ENCODE peak calls at places on chromosome 14, in ten cellular contexts. O is body of pancreas; R is cardiac muscle cell; N is CD8-positive, alpha-beta memory T cell; Z is PC-3; F is mammary epithelial cell; H is Panc1; D is lung; W is IMR-90; Y is Peyer's patch. V is an unnamed sample. For H3K4me1, the result is how much of the 10 kb centered on the place peaks cover.

GRCh38 chr14:25049559-25050493 is at the start of gene STXBP6:
- DNase-seq in O (peak), R (peak), N (no peak), Z (no peak), F (peak), H (no peak), D (peak), W (peak), Y (peak), V (no peak)

GRCh38 chr14:57502581-57503254 is 9.1 kb upstream of the CCDC198 start:
- DNase-seq in O (no peak), R (no peak), N (no peak), Z (no peak), F (no peak), H (no peak), D (no peak), W (no peak), Y (no peak), V (no peak)

GRCh38 chr14:56138987-56139386 is 20.8 kb downstream of the PELI2 start:
- DNase-seq in O (no peak), R (no peak), N (no peak), Z (no peak), F (no peak), H (no peak), D (no peak), W (no peak), Y (no peak), V (no peak)

GRCh38 chr14:47277703-47278102 is 397.7 kb downstream of the MDGA2 start:
- DNase-seq in O (no peak), R (no peak), N (no peak), Z (no peak), F (no peak), H (no peak), D (peak), W (no peak), Y (no peak), V (no peak)

GRCh38 chr14:106844608-106845285 is 1318.4 kb downstream of the TMEM121 start:
- DNase-seq in O (peak), R (no peak), N (peak), Z (peak), F (peak), H (no peak), D (peak), W (no peak), Y (peak), V (peak)

GRCh38 chr14:31118892-31119291 is 88.7 kb downstream of the HECTD1 start:
- DNase-seq in O (no peak), R (no peak), N (no peak), Z (no peak), F (no peak), H (no peak), D (no peak), W (no peak), Y (no peak), V (no peak)

GRCh38 chr14:91415794-91416743 is 1.6 kb downstream of the CCDC88C start:
- DNase-seq in O (no peak), R (no peak), N (peak), Z (peak), F (no peak), H (no peak), D (no peak), W (no peak), Y (no peak), V (peak)

GRCh38 chr14:68306934-68307758 is 485.7 kb downstream of the ZFP36L1 start:
- DNase-seq in O (peak), R (no peak), N (no peak), Z (peak), F (no peak), H (no peak), D (no peak), W (peak), Y (no peak), V (no peak)

GRCh38 chr14:93232159-93232558 is 25.1 kb downstream of the UBR7 start:
- DNase-seq in O (no peak), R (no peak), N (no peak), Z (no peak), F (no peak), H (no peak), D (no peak), W (no peak), Y (no peak), V (no peak)

GRCh38 chr14:54133896-54134295 is 177.3 kb upstream of the BMP4 start:
- DNase-seq in O (no peak), R (no peak), N (no peak), Z (peak), F (peak), H (no peak), D (peak), W (peak), Y (no peak), V (no peak)

GRCh38 chr14:97571861-97572555 is 774.8 kb downstream of the VRK1 start:
- DNase-seq in O (no peak), R (no peak), N (no peak), Z (no peak), F (no peak), H (no peak), D (no peak), W (no peak), Y (no peak), V (no peak)

GRCh38 chr14:87615050-87615449 is 377.9 kb downstream of the GALC start:
- DNase-seq in O (no peak), R (no peak), N (no peak), Z (no peak), F (no peak), H (no peak), D (no peak), W (no peak), Y (no peak), V (no peak)

GRCh38 chr14:49853572-49854375 is 1.2 kb upstream of the NEMF start:
- DNase-seq in O (peak), R (peak), N (peak), Z (peak), F (peak), H (no peak), D (peak), W (peak), Y (peak), V (peak)

GRCh38 chr14:72928872-72929271 is 2.6 kb downstream of the DCAF4 start:
- DNase-seq in O (no peak), R (no peak), N (no peak), Z (no peak), F (no peak), H (no peak), D (no peak), W (no peak), Y (no peak), V (no peak)

GRCh38 chr14:104189629-104190335 is 51.4 kb downstream of the KIF26A start:
- DNase-seq in O (no peak), R (no peak), N (no peak), Z (no peak), F (no peak), H (no peak), D (no peak), W (no peak), Y (no peak), V (no peak)

GRCh38 chr14:31993521-31993941 is 83.6 kb upstream of the ARHGAP5 start:
- DNase-seq in O (no peak), R (peak), N (no peak), Z (peak), F (no peak), H (no peak), D (no peak), W (no peak), Y (no peak), V (no peak)

GRCh38 chr14:105212541-105213305 is 31.6 kb upstream of the NUDT14 start:
- DNase-seq in O (no peak), R (no peak), N (no peak), Z (no peak), F (no peak), H (no peak), D (no peak), W (no peak), Y (no peak), V (no peak)

GRCh38 chr14:105211086-105211757 is 30.1 kb upstream of the NUDT14 start:
- DNase-seq in O (no peak), R (no peak), N (no peak), Z (no peak), F (no peak), H (no peak), D (no peak), W (no peak), Y (no peak), V (no peak)

GRCh38 chr14:105211758-105212089 is 30.6 kb upstream of the NUDT14 start:
- DNase-seq in O (no peak), R (no peak), N (no peak), Z (no peak), F (no peak), H (no peak), D (no peak), W (no peak), Y (no peak), V (no peak)

GRCh38 chr14:105214324-105214915 is 33.3 kb upstream of the NUDT14 start:
- DNase-seq in O (no peak), R (no peak), N (no peak), Z (no peak), F (no peak), H (no peak), D (no peak), W (no peak), Y (no peak), V (no peak)

GRCh38 chr14:105213396-105213795 is 32.3 kb upstream of the NUDT14 start:
- DNase-seq in O (no peak), R (no peak), N (no peak), Z (no peak), F (no peak), H (no peak), D (no peak), W (no peak), Y (no peak), V (no peak)
- H3K4me3 ChIP-seq in O (no peak), R (no peak), N (no peak), Z (no peak), F (no peak), H (no peak), D (no peak), W (no peak), Y (no peak), V (no peak)

DNA sequence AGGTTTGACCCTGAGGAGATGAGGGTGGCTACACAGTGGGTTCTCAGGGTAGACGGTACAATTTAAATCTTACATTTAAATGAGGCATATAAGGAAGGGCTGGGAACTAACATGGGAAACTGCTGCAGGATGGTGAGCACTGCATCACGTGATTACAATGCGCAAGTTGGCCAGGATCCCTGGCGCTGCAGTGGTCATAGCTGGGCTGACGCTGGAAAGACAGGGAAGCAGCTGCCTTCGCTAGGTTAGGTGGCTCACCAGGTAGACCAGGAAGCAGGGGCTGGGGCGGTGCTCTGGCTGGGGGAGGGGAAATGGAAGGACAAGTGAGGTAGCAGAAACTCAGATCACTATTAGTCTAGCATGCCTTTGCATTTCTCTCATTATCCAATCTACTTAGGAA is 149.9 kb downstream of the FOXN3 start:
- DNase-seq in O (no peak), R (no peak), N (no peak), Z (no peak), F (no peak), H (no peak), D (no peak), W (no peak), Y (no peak), V (no peak)
- H3K4me1 ChIP-seq in O (under half), R (under half), N (under half), Z (under half), F (under half), H (under half), D (under half), W (under half), Y (under half), V (under half)

GRCh38 chr14:22599349-22599748 is 1.2 kb downstream of the ABHD4 start:
- DNase-seq in O (no peak), R (no peak), N (no peak), Z (no peak), F (no peak), H (no peak), D (no peak), W (no peak), Y (no peak), V (no peak)

GRCh38 chr14:22598099-22598895 is at the start of gene ABHD4:
- DNase-seq in O (peak), R (peak), N (peak), Z (peak), F (peak), H (no peak), D (peak), W (peak), Y (peak), V (peak)

GRCh38 chr14:22601456-22601855 is 3.4 kb downstream of the ABHD4 start:
- DNase-seq in O (no peak), R (no peak), N (no peak), Z (no peak), F (no peak), H (no peak), D (no peak), W (no peak), Y (no peak), V (no peak)

GRCh38 chr14:22598896-22599244 is 770 bp downstream of the ABHD4 start:
- DNase-seq in O (peak), R (peak), N (peak), Z (peak), F (peak), H (no peak), D (peak), W (peak), Y (no peak), V (no peak)

GRCh38 chr14:22600027-22600426 is 1.9 kb downstream of the ABHD4 start:
- DNase-seq in O (no peak), R (no peak), N (no peak), Z (no peak), F (no peak), H (no peak), D (no peak), W (no peak), Y (no peak), V (no peak)
- H3K27ac ChIP-seq in O (peak), R (no peak), N (no peak), Z (no peak), F (no peak), H (no peak), D (no peak), W (no peak), Y (no peak), V (no peak)

GRCh38 chr14:74706101-74706500 is 6.8 kb downstream of the AREL1 start:
- DNase-seq in O (no peak), R (no peak), N (no peak), Z (no peak), F (no peak), H (no peak), D (no peak), W (no peak), Y (no peak), V (no peak)

GRCh38 chr14:74703043-74703442 is 9.8 kb downstream of the AREL1 start:
- DNase-seq in O (no peak), R (no peak), N (no peak), Z (no peak), F (no peak), H (no peak), D (no peak), W (no peak), Y (no peak), V (no peak)

GRCh38 chr14:74705607-74706006 is 7.3 kb downstream of the AREL1 start:
- DNase-seq in O (no peak), R (no peak), N (no peak), Z (no peak), F (no peak), H (no peak), D (no peak), W (no peak), Y (no peak), V (no peak)

GRCh38 chr14:74702293-74702692 is 10.6 kb downstream of the AREL1 start:
- DNase-seq in O (no peak), R (no peak), N (no peak), Z (no peak), F (no peak), H (no peak), D (no peak), W (no peak), Y (no peak), V (no peak)

GRCh38 chr14:74704656-74705055 is 8.2 kb downstream of the AREL1 start:
- DNase-seq in O (no peak), R (no peak), N (no peak), Z (no peak), F (no peak), H (no peak), D (no peak), W (no peak), Y (no peak), V (no peak)
- H3K4me3 ChIP-seq in O (no peak), R (no peak), N (no peak), Z (no peak), F (no peak), H (no peak), D (no peak), W (no peak), Y (no peak), V (no peak)

DNA sequence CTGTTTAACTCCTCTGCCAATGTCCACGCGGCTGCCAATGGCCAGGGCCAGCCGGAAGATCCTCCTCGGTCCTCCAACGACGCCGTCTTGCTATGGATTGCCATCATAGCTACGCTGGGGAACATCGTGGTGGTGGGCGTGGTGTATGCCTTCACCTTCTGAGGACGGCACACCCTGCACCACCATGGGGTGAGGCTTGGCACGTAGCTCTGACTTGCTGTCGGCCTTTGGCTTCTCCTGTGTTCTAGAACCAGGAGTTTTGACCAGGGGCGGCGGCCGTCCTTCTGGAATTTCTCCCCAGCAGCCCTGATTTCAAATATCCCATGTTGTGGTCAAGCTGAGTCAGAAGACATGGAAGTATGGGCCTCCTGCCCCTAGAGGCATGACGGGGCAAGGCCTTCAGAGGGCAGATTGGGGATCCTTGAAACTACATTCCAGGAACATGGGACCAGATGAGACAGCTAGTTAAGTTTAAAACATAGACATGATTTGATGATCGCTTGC is 47.5 kb downstream of the C14orf132 start:
- DNase-seq in O (no peak), R (no peak), N (no peak), Z (peak), F (peak), H (no peak), D (no peak), W (peak), Y (no peak), V (no peak)
- H3K4me1 ChIP-seq in O (under half), R (under half), N (under half), Z (under half), F (under half), H (under half), D (under half), W (under half), Y (under half), V (under half)

GRCh38 chr14:69572634-69573135 is 2.0 kb downstream of the CCDC177 start:
- DNase-seq in O (no peak), R (no peak), N (no peak), Z (no peak), F (no peak), H (no peak), D (no peak), W (no peak), Y (no peak), V (no peak)

GRCh38 chr14:69573205-69573840 is 1.3 kb downstream of the CCDC177 start:
- DNase-seq in O (no peak), R (no peak), N (no peak), Z (no peak), F (no peak), H (no peak), D (no peak), W (no peak), Y (no peak), V (no peak)

GRCh38 chr14:69574266-69574953 is at the start of gene CCDC177:
- DNase-seq in O (peak), R (peak), N (peak), Z (peak), F (peak), H (peak), D (peak), W (peak), Y (peak), V (peak)

GRCh38 chr14:69574954-69575295 is 254 bp upstream of the CCDC177 start:
- DNase-seq in O (no peak), R (no peak), N (no peak), Z (no peak), F (no peak), H (no peak), D (no peak), W (no peak), Y (no peak), V (no peak)

GRCh38 chr14:69573841-69574265 is 818 bp downstream of the CCDC177 start:
- DNase-seq in O (no peak), R (peak), N (no peak), Z (no peak), F (no peak), H (no peak), D (no peak), W (no peak), Y (no peak), V (no peak)
- H3K27ac ChIP-seq in O (no peak), R (no peak), N (no peak), Z (no peak), F (no peak), H (no peak), D (no peak), W (no peak), Y (no peak), V (no peak)

GRCh38 chr14:102848830-102849521 is 71.7 kb downstream of the TRAF3 start:
- DNase-seq in O (no peak), R (no peak), N (no peak), Z (no peak), F (no peak), H (no peak), D (no peak), W (no peak), Y (no peak), V (no peak)
- H3K4me3 ChIP-seq in O (no peak), R (no peak), N (no peak), Z (no peak), F (no peak), H (no peak), D (no peak), W (no peak), Y (no peak), V (no peak)

GRCh38 chr14:38224328-38224727 is 16.6 kb downstream of the SSTR1 start:
- DNase-seq in O (no peak), R (no peak), N (no peak), Z (no peak), F (no peak), H (no peak), D (no peak), W (no peak), Y (no peak), V (no peak)
- H3K4me1 ChIP-seq in O (under half), R (under half), N (under half), Z (under half), F (under half), H (under half), D (under half), W (under half), Y (under half), V (under half)

GRCh38 chr14:51643137-51643536 is 8.6 kb upstream of the FRMD6 start:
- DNase-seq in O (no peak), R (no peak), N (no peak), Z (peak), F (peak), H (no peak), D (no peak), W (peak), Y (no peak), V (no peak)
- H3K27ac ChIP-seq in O (no peak), R (no peak), N (no peak), Z (peak), F (peak), H (no peak), D (no peak), W (no peak), Y (no peak), V (no peak)

V was measured in effector memory CD4-positive, alpha-beta T cell.